ENCODE peak calls at places on chromosome 10, in five cellular contexts. R, M, V, U and P are unnamed samples. For H3K36me3, the result is how much of the 10 kb centered on the place peaks cover.

GRCh38 chr10:68542046-68542445 is 14.7 kb upstream of the SLC25A16 start:
- DNase-seq in U (no peak), R (no peak), V (no peak), M (no peak), P (no peak)

GRCh38 chr10:74967850-74968620 is 141.6 kb downstream of the KAT6B start:
- DNase-seq in U (peak), R (no peak), M (no peak), V (no peak), P (peak)

GRCh38 chr10:26067680-26068079 is 133.7 kb downstream of the MYO3A start:
- DNase-seq in V (no peak), M (no peak), U (no peak), R (no peak), P (no peak)

GRCh38 chr10:112904000-112904399 is 46.0 kb upstream of the TCF7L2 start:
- DNase-seq in M (no peak), R (peak), U (no peak), V (no peak), P (peak)

GRCh38 chr10:4653160-4653559 is 172.8 kb upstream of the AKR1E2 start:
- DNase-seq in M (no peak), U (no peak), R (no peak), V (no peak), P (no peak)

GRCh38 chr10:115706482-115707076 is 566.4 kb downstream of the GFRA1 start:
- DNase-seq in R (peak), U (no peak), V (no peak), M (peak), P (peak)

GRCh38 chr10:36779238-36779846 is 346.1 kb upstream of the ANKRD30A start:
- DNase-seq in V (peak), R (no peak), M (peak), U (peak), P (peak)

GRCh38 chr10:77626266-77626935 is 11.2 kb downstream of the KCNMA1 start:
- DNase-seq in U (no peak), M (no peak), V (no peak), R (no peak), P (no peak)

GRCh38 chr10:101597036-101597435 is 8.9 kb downstream of the DPCD start:
- DNase-seq in V (no peak), M (no peak), R (no peak), U (no peak), P (no peak)

GRCh38 chr10:43943825-43944360 is 295.2 kb upstream of the ZNF32 start:
- DNase-seq in R (no peak), V (no peak), U (no peak), M (no peak), P (no peak)

GRCh38 chr10:13414855-13415254 is 66.8 kb upstream of the SEPHS1 start:
- DNase-seq in U (peak), V (no peak), M (no peak), R (peak), P (peak)

DNA sequence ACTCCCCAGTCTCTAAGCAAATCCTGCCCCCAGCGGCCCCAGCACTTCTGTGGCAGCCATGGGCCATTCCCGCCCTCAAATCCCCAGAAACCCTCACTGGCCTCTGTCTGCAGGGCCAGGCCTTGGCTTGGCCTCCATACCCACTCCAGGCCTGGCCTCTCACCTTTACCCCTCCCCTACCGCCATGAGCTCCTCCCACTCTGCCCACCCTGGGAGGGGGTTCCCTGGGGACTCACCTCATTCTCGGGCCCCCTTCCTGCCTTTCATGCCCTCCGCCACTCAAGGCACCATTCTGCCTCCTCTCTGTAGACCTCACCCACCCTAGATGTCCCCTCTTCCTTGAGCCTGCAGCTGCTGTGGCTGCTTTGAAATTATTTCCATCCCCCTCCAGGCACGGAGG is 41.0 kb downstream of the PRF1 start:
- DNase-seq in U (no peak), V (no peak), R (no peak), M (no peak), P (no peak)
- H3K36me3 ChIP-seq in U (under half), V (under half), R (under half), M (under half), P (under half)

GRCh38 chr10:46239999-46240683 is 46.7 kb upstream of the ANTXRL start:
- DNase-seq in V (no peak), M (no peak), U (no peak), R (no peak), P (no peak)
- TF ChIP-seq ZNF274 in V (no peak), M (no peak), U (no peak), R (no peak), P (no peak)

DNA sequence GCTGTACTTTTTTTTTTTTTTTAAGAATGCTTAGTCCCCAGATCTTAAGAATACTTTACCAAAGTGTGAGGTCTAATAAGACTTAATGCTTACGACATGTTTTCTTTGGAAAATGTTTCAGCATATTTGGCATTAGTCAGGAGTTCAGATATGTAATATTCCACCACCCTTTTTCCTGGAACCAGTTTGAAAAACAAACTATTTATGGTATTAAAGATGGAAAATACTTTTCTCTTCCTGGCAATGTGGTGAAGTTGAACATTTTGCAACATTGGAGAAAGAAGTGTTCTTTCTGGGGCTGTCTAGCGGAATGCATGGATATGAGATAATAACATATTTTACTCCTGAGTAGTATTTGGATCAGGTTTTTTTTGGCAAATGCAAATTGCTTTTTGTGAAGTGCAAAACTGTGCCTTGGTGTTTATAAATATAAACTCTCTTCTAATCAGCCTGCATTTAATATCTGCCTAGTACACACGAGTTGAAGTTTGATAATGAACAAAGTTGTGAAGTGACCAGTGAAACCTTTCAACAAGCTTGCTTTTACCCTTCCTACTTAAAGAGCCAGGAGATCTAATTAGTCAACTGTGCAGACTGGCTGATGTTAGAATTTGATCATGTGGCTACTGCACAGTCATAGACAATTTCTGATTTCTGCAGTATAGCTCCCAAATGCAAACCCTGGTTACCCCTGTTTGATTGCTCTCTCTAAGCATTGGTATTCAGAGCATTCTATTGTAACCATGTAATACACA is 20.9 kb downstream of the MAP3K8 start:
- DNase-seq in V (no peak), R (no peak), M (no peak), U (no peak), P (no peak)
- H3K36me3 ChIP-seq in V (under half), R (under half), M (under half), U (half or more), P (half or more)

DNA sequence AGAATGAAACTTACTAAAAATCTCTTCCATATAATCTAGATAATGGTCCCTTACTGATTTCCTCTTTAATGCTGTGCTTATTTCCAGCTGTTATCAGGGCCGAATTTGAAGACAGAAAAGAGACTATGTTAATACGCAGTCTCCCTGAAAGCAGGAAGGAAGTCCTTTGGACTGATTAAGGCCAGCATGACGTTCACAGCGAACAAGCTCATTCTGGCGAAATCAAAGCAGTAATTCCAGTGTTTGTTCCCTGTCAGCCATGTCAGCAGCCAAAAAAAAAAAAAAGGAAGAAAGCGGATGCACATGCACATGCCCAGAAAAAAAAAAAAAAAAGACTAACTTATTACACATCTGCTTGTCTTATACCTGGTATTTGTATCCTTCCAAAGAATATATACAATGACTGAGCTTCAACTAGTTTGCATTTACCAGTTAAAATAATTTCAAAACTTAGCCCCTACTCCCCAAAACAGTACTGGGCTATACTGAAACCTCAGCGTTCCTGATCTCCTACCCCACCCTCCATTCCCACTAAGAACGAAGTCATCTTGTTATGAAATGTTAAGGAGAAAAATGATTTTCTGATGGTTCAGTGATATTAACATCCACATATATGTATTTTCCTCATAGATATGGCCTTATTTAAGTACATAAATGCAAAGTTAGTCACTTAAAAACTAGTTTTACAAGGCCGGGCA is 29.0 kb upstream of the ANAPC16 start:
- DNase-seq in M (no peak), R (no peak), U (no peak), V (no peak), P (no peak)
- TF ChIP-seq ZNF274 in M (no peak), R (no peak), U (no peak), V (no peak), P (no peak)

GRCh38 chr10:133396035-133396624 is 2.2 kb downstream of the MTG1 start:
- DNase-seq in R (no peak), U (no peak), M (no peak), V (no peak), P (no peak)
- H3K36me3 ChIP-seq in R (under half), U (under half), M (half or more), V (under half), P (under half)